ENCODE peak calls at places on chromosomes 11 and 22, in five cellular contexts. O, M, P, U and R are unnamed samples.

GRCh38 chr22:25120093-25120561 is 79.5 kb upstream of the CRYBB3 start:
- DNase-seq in O (no peak), M (no peak), P (no peak), U (no peak), R (no peak)

GRCh38 chr11:125147280-125147679 is 17.3 kb upstream of the PKNOX2 start:
- DNase-seq in O (no peak), M (no peak), P (no peak), U (no peak), R (no peak)

GRCh38 chr22:43226368-43226979 is 39.5 kb upstream of the TTLL12 start:
- DNase-seq in O (no peak), M (no peak), P (no peak), U (peak; percentile 73), R (peak; percentile 22)

GRCh38 chr22:39856588-39856987 is 37.0 kb downstream of the ENTHD1 start:
- DNase-seq in O (no peak), M (no peak), P (no peak), U (no peak), R (no peak)

GRCh38 chr11:35618497-35619029 is 303 bp downstream of the FJX1 start:
- DNase-seq in O (peak; percentile 10), M (no peak), P (no peak), U (peak; percentile 30), R (peak; percentile 51)

GRCh38 chr22:39725351-39726035 is 154.9 kb downstream of the CACNA1I start:
- DNase-seq in O (no peak), M (no peak), P (no peak), U (no peak), R (no peak)

GRCh38 chr22:47204002-47204979 is 441.8 kb downstream of the TBC1D22A start:
- DNase-seq in O (no peak), M (no peak), P (peak; percentile 85), U (no peak), R (no peak)

GRCh38 chr11:112665291-112665690 is 295.9 kb upstream of the NCAM1 start:
- DNase-seq in O (no peak), M (no peak), P (no peak), U (no peak), R (no peak)

GRCh38 chr11:67095214-67095507 is 23.9 kb upstream of the KDM2A start:
- DNase-seq in O (no peak), M (no peak), P (no peak), U (no peak), R (no peak)

GRCh38 chr11:57476223-57476882 is 16.0 kb downstream of the RTN4RL2 start:
- DNase-seq in O (no peak), M (no peak), P (peak; percentile 64), U (no peak), R (no peak)

GRCh38 chr22:29854432-29854831 is 16.4 kb upstream of the ASCC2 start:
- DNase-seq in O (no peak), M (no peak), P (no peak), U (no peak), R (no peak)

GRCh38 chr11:115660072-115660805 is 156.0 kb upstream of the CADM1 start:
- DNase-seq in O (no peak), M (no peak), P (no peak), U (peak; percentile 38), R (no peak)

GRCh38 chr11:13152736-13153541 is 124.7 kb upstream of the BMAL1 start:
- DNase-seq in O (no peak), M (no peak), P (no peak), U (no peak), R (peak; percentile 42)

GRCh38 chr11:117217141-117217609 is 14.7 kb downstream of the PCSK7 start:
- DNase-seq in O (no peak), M (no peak), P (no peak), U (no peak), R (peak; percentile 88)

GRCh38 chr11:45843158-45843924 is 3.9 kb upstream of the CRY2 start:
- DNase-seq in O (peak; percentile 91), M (peak; percentile 90), P (peak; percentile 84), U (peak; percentile 88), R (peak; percentile 83)

GRCh38 chr11:2591805-2592204 is 108.0 kb downstream of the KCNQ1OT1 start:
- DNase-seq in O (peak; percentile 1), M (no peak), P (no peak), U (no peak), R (no peak)

GRCh38 chr22:46220921-46221320 is 29.2 kb downstream of the CDPF1 start:
- DNase-seq in O (no peak), M (no peak), P (no peak), U (no peak), R (peak; percentile 13)

GRCh38 chr11:46336781-46337180 is 10.5 kb upstream of the DGKZ start:
- DNase-seq in O (no peak), M (no peak), P (no peak), U (no peak), R (no peak)

GRCh38 chr22:24138649-24139420 is 42.5 kb upstream of the SUSD2 start:
- DNase-seq in O (no peak), M (no peak), P (no peak), U (no peak), R (no peak)

GRCh38 chr11:73249304-73249703 is 22.8 kb upstream of the P2RY6 start:
- DNase-seq in O (no peak), M (no peak), P (no peak), U (no peak), R (peak; percentile 22)

GRCh38 chr22:40250608-40251007 is 72.9 kb downstream of the TNRC6B start:
- DNase-seq in O (no peak), M (no peak), P (no peak), U (no peak), R (no peak)

GRCh38 chr22:44336962-44337657 is 24.4 kb upstream of the SHISAL1 start:
- DNase-seq in O (no peak), M (no peak), P (no peak), U (peak; percentile 51), R (no peak)

GRCh38 chr11:93288079-93288478 is 42.5 kb upstream of the DEUP1 start:
- DNase-seq in O (no peak), M (no peak), P (no peak), U (no peak), R (no peak)

GRCh38 chr11:11293798-11294611 is 59.0 kb downstream of the CSNK2A3 start:
- DNase-seq in O (no peak), M (no peak), P (no peak), U (no peak), R (no peak)

GRCh38 chr11:132744771-132745170 is 787.5 kb downstream of the OPCML start:
- DNase-seq in O (no peak), M (no peak), P (no peak), U (no peak), R (peak; percentile 59)

GRCh38 chr22:31923761-31924160 is 20.6 kb upstream of the YWHAH start:
- DNase-seq in O (no peak), M (no peak), P (no peak), U (no peak), R (no peak)

GRCh38 chr22:43796567-43796966 is 15.5 kb downstream of the EFCAB6 start:
- DNase-seq in O (peak; percentile 10), M (no peak), P (no peak), U (peak; percentile 43), R (peak; percentile 81)

GRCh38 chr22:28742562-28742962 is 723 bp downstream of the HSCB start:
- DNase-seq in O (no peak), M (no peak), P (no peak), U (no peak), R (no peak)

GRCh38 chr11:120130991-120131760 is 6.7 kb downstream of the TRIM29 start:
- DNase-seq in O (no peak), M (no peak), P (no peak), U (no peak), R (no peak)

GRCh38 chr11:134662629-134663360 is 250.8 kb upstream of the B3GAT1 start:
- DNase-seq in O (no peak), M (no peak), P (no peak), U (no peak), R (no peak)

GRCh38 chr22:19723165-19723989 is at the start of gene GP1BB:
- DNase-seq in O (no peak), M (no peak), P (no peak), U (no peak), R (no peak)

GRCh38 chr22:48504519-48505140 is 1323.0 kb downstream of the BRD1 start:
- DNase-seq in O (no peak), M (no peak), P (no peak), U (no peak), R (no peak)

GRCh38 chr11:47179655-47179991 is 2.9 kb upstream of the ARFGAP2 start:
- DNase-seq in O (no peak), M (peak; percentile 56), P (no peak), U (peak; percentile 73), R (peak; percentile 35)

GRCh38 chr11:111605681-111606080 is 3.4 kb downstream of the SIK2 start:
- DNase-seq in O (no peak), M (no peak), P (no peak), U (no peak), R (no peak)